ENCODE peak calls at places on chromosomes 3 and 15, in four cellular contexts. H is GDM1, A is GM06990, D is ovary. Z is an unnamed sample.

GRCh38 chr3:24264748-24265158 is 229.9 kb downstream of the THRB start:
- DNase-seq in D (no peak), H (no peak), A (no peak), Z (no peak)

GRCh38 chr15:75640483-75641175 is 605 bp upstream of the IMP3 start:
- DNase-seq in D (no peak), H (peak), A (peak), Z (no peak)

GRCh38 chr15:85463273-85463937 is 83.0 kb downstream of the AKAP13 start:
- DNase-seq in D (no peak), H (no peak), A (no peak), Z (no peak)

GRCh38 chr15:80923668-80924067 is 66.0 kb downstream of the MESD start:
- DNase-seq in H (no peak), D (no peak), A (no peak), Z (no peak)

GRCh38 chr3:17865626-17866025 is 123.2 kb upstream of the TBC1D5 start:
- DNase-seq in H (no peak), D (no peak), A (no peak), Z (no peak)

GRCh38 chr3:78267235-78267634 is 1227.3 kb downstream of the ROBO2 start:
- DNase-seq in A (no peak), D (no peak), H (no peak), Z (no peak)

GRCh38 chr3:197466586-197467399 is 89.0 kb downstream of the BDH1 start:
- DNase-seq in D (no peak), H (no peak), A (no peak), Z (no peak)

GRCh38 chr3:57446318-57446841 is 97.8 kb downstream of the DNAH12 start:
- DNase-seq in H (no peak), D (no peak), A (no peak), Z (no peak)

GRCh38 chr3:42169579-42169978 is 78.4 kb downstream of the TRAK1 start:
- DNase-seq in A (no peak), H (no peak), D (no peak), Z (no peak)

GRCh38 chr15:54519577-54519976 is 541.3 kb downstream of the UNC13C start:
- DNase-seq in D (no peak), H (peak), A (no peak), Z (no peak)

GRCh38 chr15:77826006-77826695 is 193.4 kb upstream of the LINGO1 start:
- DNase-seq in A (no peak), D (no peak), H (no peak), Z (peak)

GRCh38 chr3:194548346-194549321 is 61.8 kb upstream of the ATP13A3 start:
- DNase-seq in D (no peak), H (no peak), A (no peak), Z (no peak)

GRCh38 chr3:14338898-14339458 is 63.4 kb upstream of the SLC6A6 start:
- DNase-seq in A (no peak), H (no peak), D (no peak), Z (no peak)

GRCh38 chr3:159001711-159002110 is 199.9 kb downstream of the MFSD1 start:
- DNase-seq in A (no peak), D (no peak), H (no peak), Z (no peak)

GRCh38 chr15:68814596-68814995 is 6.1 kb downstream of the ANP32A start:
- DNase-seq in H (no peak), A (no peak), D (no peak), Z (no peak)

GRCh38 chr3:69006083-69006482 is 7.4 kb downstream of the EOGT start:
- DNase-seq in H (no peak), D (no peak), A (no peak), Z (no peak)

GRCh38 chr3:79930196-79930595 is 162.4 kb upstream of the ROBO1 start:
- DNase-seq in D (no peak), A (no peak), H (no peak), Z (no peak)

GRCh38 chr3:152738656-152739055 is 96.3 kb upstream of the P2RY1 start:
- DNase-seq in A (peak), H (no peak), D (no peak), Z (no peak)

GRCh38 chr3:52574056-52574965 is 37.9 kb downstream of the UQCC5 start:
- DNase-seq in A (no peak), H (no peak), D (no peak), Z (no peak)